ENCODE peak calls at places on chromosomes 4 and X, in six cellular contexts. One of them, this sample, is unnamed.

GRCh38 chrX:10989386-10989785 is 121.7 kb upstream of the HCCS start:
- DNase-seq in foreskin fibroblast: peak; percentile 12
- DNase-seq in stimulated activated naive CD8-positive, alpha-beta T cell treated with anti-CD3 and anti-CD28 coated beads, Interleukin-15, amount 100 ng/mL, for 72 hours: no peak
- DNase-seq in CD8-positive, alpha-beta memory T cell: no peak
- DNase-seq in stomach: no peak
- DNase-seq in stimulated activated CD4-positive, alpha-beta T cell treated with anti-CD3 and anti-CD28 coated beads, Interleukin-4, amount 100 ng/mL, for 48 hours: no peak
- DNase-seq in this sample: no peak

GRCh38 chr4:3864736-3865721 is 98.8 kb downstream of the ADRA2C start:
- DNase-seq in foreskin fibroblast: no peak
- DNase-seq in stimulated activated naive CD8-positive, alpha-beta T cell treated with anti-CD3 and anti-CD28 coated beads, Interleukin-15, amount 100 ng/mL, for 72 hours: no peak
- DNase-seq in CD8-positive, alpha-beta memory T cell: no peak
- DNase-seq in stomach: no peak
- DNase-seq in stimulated activated CD4-positive, alpha-beta T cell treated with anti-CD3 and anti-CD28 coated beads, Interleukin-4, amount 100 ng/mL, for 48 hours: no peak
- DNase-seq in this sample: no peak

GRCh38 chr4:101019313-101019712 is 328.0 kb downstream of the PPP3CA start:
- DNase-seq in foreskin fibroblast: no peak
- DNase-seq in stimulated activated naive CD8-positive, alpha-beta T cell treated with anti-CD3 and anti-CD28 coated beads, Interleukin-15, amount 100 ng/mL, for 72 hours: no peak
- DNase-seq in CD8-positive, alpha-beta memory T cell: no peak
- DNase-seq in stomach: no peak
- DNase-seq in stimulated activated CD4-positive, alpha-beta T cell treated with anti-CD3 and anti-CD28 coated beads, Interleukin-4, amount 100 ng/mL, for 48 hours: no peak
- DNase-seq in this sample: no peak

GRCh38 chr4:1174941-1175634 is 2.7 kb upstream of the SPON2 start:
- DNase-seq in foreskin fibroblast: no peak
- DNase-seq in stimulated activated naive CD8-positive, alpha-beta T cell treated with anti-CD3 and anti-CD28 coated beads, Interleukin-15, amount 100 ng/mL, for 72 hours: no peak
- DNase-seq in CD8-positive, alpha-beta memory T cell: no peak
- DNase-seq in stomach: no peak
- DNase-seq in stimulated activated CD4-positive, alpha-beta T cell treated with anti-CD3 and anti-CD28 coated beads, Interleukin-4, amount 100 ng/mL, for 48 hours: no peak
- DNase-seq in this sample: no peak

GRCh38 chr4:125702406-125702805 is 387.7 kb downstream of the FAT4 start:
- DNase-seq in foreskin fibroblast: peak; percentile 11
- DNase-seq in stimulated activated naive CD8-positive, alpha-beta T cell treated with anti-CD3 and anti-CD28 coated beads, Interleukin-15, amount 100 ng/mL, for 72 hours: no peak
- DNase-seq in CD8-positive, alpha-beta memory T cell: no peak
- DNase-seq in stomach: no peak
- DNase-seq in stimulated activated CD4-positive, alpha-beta T cell treated with anti-CD3 and anti-CD28 coated beads, Interleukin-4, amount 100 ng/mL, for 48 hours: no peak
- DNase-seq in this sample: no peak

GRCh38 chr4:85520765-85521749 is 46.1 kb downstream of the ARHGAP24 start:
- DNase-seq in foreskin fibroblast: no peak
- DNase-seq in stimulated activated naive CD8-positive, alpha-beta T cell treated with anti-CD3 and anti-CD28 coated beads, Interleukin-15, amount 100 ng/mL, for 72 hours: no peak
- DNase-seq in CD8-positive, alpha-beta memory T cell: no peak
- DNase-seq in stomach: no peak
- DNase-seq in stimulated activated CD4-positive, alpha-beta T cell treated with anti-CD3 and anti-CD28 coated beads, Interleukin-4, amount 100 ng/mL, for 48 hours: no peak
- DNase-seq in this sample: no peak

GRCh38 chr4:7160951-7161440 is 31.3 kb upstream of the SORCS2 start:
- DNase-seq in foreskin fibroblast: no peak
- DNase-seq in stimulated activated naive CD8-positive, alpha-beta T cell treated with anti-CD3 and anti-CD28 coated beads, Interleukin-15, amount 100 ng/mL, for 72 hours: no peak
- DNase-seq in CD8-positive, alpha-beta memory T cell: no peak
- DNase-seq in stomach: no peak
- DNase-seq in stimulated activated CD4-positive, alpha-beta T cell treated with anti-CD3 and anti-CD28 coated beads, Interleukin-4, amount 100 ng/mL, for 48 hours: no peak
- DNase-seq in this sample: no peak

GRCh38 chrX:413322-414201 is 26.9 kb upstream of the PPP2R3B start:
- DNase-seq in foreskin fibroblast: peak; percentile 56
- DNase-seq in stimulated activated naive CD8-positive, alpha-beta T cell treated with anti-CD3 and anti-CD28 coated beads, Interleukin-15, amount 100 ng/mL, for 72 hours: no peak
- DNase-seq in CD8-positive, alpha-beta memory T cell: no peak
- DNase-seq in stomach: no peak
- DNase-seq in stimulated activated CD4-positive, alpha-beta T cell treated with anti-CD3 and anti-CD28 coated beads, Interleukin-4, amount 100 ng/mL, for 48 hours: no peak
- DNase-seq in this sample: no peak

GRCh38 chr4:80619070-80619674 is 283.6 kb downstream of the CFAP299 start:
- DNase-seq in foreskin fibroblast: no peak
- DNase-seq in stimulated activated naive CD8-positive, alpha-beta T cell treated with anti-CD3 and anti-CD28 coated beads, Interleukin-15, amount 100 ng/mL, for 72 hours: no peak
- DNase-seq in CD8-positive, alpha-beta memory T cell: no peak
- DNase-seq in stomach: no peak
- DNase-seq in stimulated activated CD4-positive, alpha-beta T cell treated with anti-CD3 and anti-CD28 coated beads, Interleukin-4, amount 100 ng/mL, for 48 hours: no peak
- DNase-seq in this sample: no peak

GRCh38 chr4:141391293-141391692 is 170.6 kb downstream of the ZNF330 start:
- DNase-seq in foreskin fibroblast: peak; percentile 69
- DNase-seq in stimulated activated naive CD8-positive, alpha-beta T cell treated with anti-CD3 and anti-CD28 coated beads, Interleukin-15, amount 100 ng/mL, for 72 hours: no peak
- DNase-seq in CD8-positive, alpha-beta memory T cell: no peak
- DNase-seq in stomach: no peak
- DNase-seq in stimulated activated CD4-positive, alpha-beta T cell treated with anti-CD3 and anti-CD28 coated beads, Interleukin-4, amount 100 ng/mL, for 48 hours: no peak
- DNase-seq in this sample: no peak

GRCh38 chr4:73674451-73674919 is 54.2 kb upstream of the RASSF6 start:
- DNase-seq in foreskin fibroblast: peak; percentile 80
- DNase-seq in stimulated activated naive CD8-positive, alpha-beta T cell treated with anti-CD3 and anti-CD28 coated beads, Interleukin-15, amount 100 ng/mL, for 72 hours: no peak
- DNase-seq in CD8-positive, alpha-beta memory T cell: no peak
- DNase-seq in stomach: no peak
- DNase-seq in stimulated activated CD4-positive, alpha-beta T cell treated with anti-CD3 and anti-CD28 coated beads, Interleukin-4, amount 100 ng/mL, for 48 hours: no peak
- DNase-seq in this sample: no peak

GRCh38 chrX:109793191-109793590 is 60.1 kb upstream of the ACSL4 start:
- DNase-seq in foreskin fibroblast: no peak
- DNase-seq in stimulated activated naive CD8-positive, alpha-beta T cell treated with anti-CD3 and anti-CD28 coated beads, Interleukin-15, amount 100 ng/mL, for 72 hours: no peak
- DNase-seq in CD8-positive, alpha-beta memory T cell: no peak
- DNase-seq in stomach: no peak
- DNase-seq in stimulated activated CD4-positive, alpha-beta T cell treated with anti-CD3 and anti-CD28 coated beads, Interleukin-4, amount 100 ng/mL, for 48 hours: no peak
- DNase-seq in this sample: no peak

GRCh38 chr4:20043992-20044391 is 207.7 kb upstream of the SLIT2 start:
- DNase-seq in foreskin fibroblast: peak; percentile 41
- DNase-seq in stimulated activated naive CD8-positive, alpha-beta T cell treated with anti-CD3 and anti-CD28 coated beads, Interleukin-15, amount 100 ng/mL, for 72 hours: no peak
- DNase-seq in CD8-positive, alpha-beta memory T cell: no peak
- DNase-seq in stomach: no peak
- DNase-seq in stimulated activated CD4-positive, alpha-beta T cell treated with anti-CD3 and anti-CD28 coated beads, Interleukin-4, amount 100 ng/mL, for 48 hours: no peak
- DNase-seq in this sample: no peak

GRCh38 chr4:522438-522837 is 23.4 kb downstream of the PIGG start:
- DNase-seq in foreskin fibroblast: no peak
- DNase-seq in stimulated activated naive CD8-positive, alpha-beta T cell treated with anti-CD3 and anti-CD28 coated beads, Interleukin-15, amount 100 ng/mL, for 72 hours: no peak
- DNase-seq in CD8-positive, alpha-beta memory T cell: no peak
- DNase-seq in stomach: no peak
- DNase-seq in stimulated activated CD4-positive, alpha-beta T cell treated with anti-CD3 and anti-CD28 coated beads, Interleukin-4, amount 100 ng/mL, for 48 hours: no peak
- DNase-seq in this sample: no peak

GRCh38 chr4:136036744-136037143 is 1495.5 kb downstream of the PCDH18 start:
- DNase-seq in foreskin fibroblast: peak; percentile 59
- DNase-seq in stimulated activated naive CD8-positive, alpha-beta T cell treated with anti-CD3 and anti-CD28 coated beads, Interleukin-15, amount 100 ng/mL, for 72 hours: no peak
- DNase-seq in CD8-positive, alpha-beta memory T cell: no peak
- DNase-seq in stomach: no peak
- DNase-seq in stimulated activated CD4-positive, alpha-beta T cell treated with anti-CD3 and anti-CD28 coated beads, Interleukin-4, amount 100 ng/mL, for 48 hours: no peak
- DNase-seq in this sample: no peak

GRCh38 chr4:103482471-103482870 is 237.3 kb downstream of the TACR3 start:
- DNase-seq in foreskin fibroblast: no peak
- DNase-seq in stimulated activated naive CD8-positive, alpha-beta T cell treated with anti-CD3 and anti-CD28 coated beads, Interleukin-15, amount 100 ng/mL, for 72 hours: no peak
- DNase-seq in CD8-positive, alpha-beta memory T cell: no peak
- DNase-seq in stomach: no peak
- DNase-seq in stimulated activated CD4-positive, alpha-beta T cell treated with anti-CD3 and anti-CD28 coated beads, Interleukin-4, amount 100 ng/mL, for 48 hours: no peak
- DNase-seq in this sample: no peak

GRCh38 chr4:21749936-21750335 is 198.6 kb downstream of the KCNIP4 start:
- DNase-seq in foreskin fibroblast: no peak
- DNase-seq in stimulated activated naive CD8-positive, alpha-beta T cell treated with anti-CD3 and anti-CD28 coated beads, Interleukin-15, amount 100 ng/mL, for 72 hours: no peak
- DNase-seq in CD8-positive, alpha-beta memory T cell: no peak
- DNase-seq in stomach: no peak
- DNase-seq in stimulated activated CD4-positive, alpha-beta T cell treated with anti-CD3 and anti-CD28 coated beads, Interleukin-4, amount 100 ng/mL, for 48 hours: no peak
- DNase-seq in this sample: no peak

GRCh38 chr4:116015062-116015461 is 901.6 kb upstream of the NDST4 start:
- DNase-seq in foreskin fibroblast: no peak
- DNase-seq in stimulated activated naive CD8-positive, alpha-beta T cell treated with anti-CD3 and anti-CD28 coated beads, Interleukin-15, amount 100 ng/mL, for 72 hours: no peak
- DNase-seq in CD8-positive, alpha-beta memory T cell: no peak
- DNase-seq in stomach: no peak
- DNase-seq in stimulated activated CD4-positive, alpha-beta T cell treated with anti-CD3 and anti-CD28 coated beads, Interleukin-4, amount 100 ng/mL, for 48 hours: no peak
- DNase-seq in this sample: no peak

GRCh38 chrX:13147758-13148157 is 103.3 kb upstream of the FAM9C start:
- DNase-seq in foreskin fibroblast: no peak
- DNase-seq in stimulated activated naive CD8-positive, alpha-beta T cell treated with anti-CD3 and anti-CD28 coated beads, Interleukin-15, amount 100 ng/mL, for 72 hours: no peak
- DNase-seq in CD8-positive, alpha-beta memory T cell: no peak
- DNase-seq in stomach: no peak
- DNase-seq in stimulated activated CD4-positive, alpha-beta T cell treated with anti-CD3 and anti-CD28 coated beads, Interleukin-4, amount 100 ng/mL, for 48 hours: no peak
- DNase-seq in this sample: no peak

GRCh38 chr4:174358823-174359222 is 75.1 kb downstream of the CEP44 start:
- DNase-seq in foreskin fibroblast: peak; percentile 80
- DNase-seq in stimulated activated naive CD8-positive, alpha-beta T cell treated with anti-CD3 and anti-CD28 coated beads, Interleukin-15, amount 100 ng/mL, for 72 hours: peak; percentile 12
- DNase-seq in CD8-positive, alpha-beta memory T cell: no peak
- DNase-seq in stomach: no peak
- DNase-seq in stimulated activated CD4-positive, alpha-beta T cell treated with anti-CD3 and anti-CD28 coated beads, Interleukin-4, amount 100 ng/mL, for 48 hours: no peak
- DNase-seq in this sample: no peak

GRCh38 chrX:13464599-13465275 is 104.7 kb upstream of the EGFL6 start:
- DNase-seq in foreskin fibroblast: no peak
- DNase-seq in stimulated activated naive CD8-positive, alpha-beta T cell treated with anti-CD3 and anti-CD28 coated beads, Interleukin-15, amount 100 ng/mL, for 72 hours: no peak
- DNase-seq in CD8-positive, alpha-beta memory T cell: no peak
- DNase-seq in stomach: no peak
- DNase-seq in stimulated activated CD4-positive, alpha-beta T cell treated with anti-CD3 and anti-CD28 coated beads, Interleukin-4, amount 100 ng/mL, for 48 hours: no peak
- DNase-seq in this sample: no peak

GRCh38 chrX:106484233-106484632 is 127.5 kb upstream of the RADX start:
- DNase-seq in foreskin fibroblast: no peak
- DNase-seq in stimulated activated naive CD8-positive, alpha-beta T cell treated with anti-CD3 and anti-CD28 coated beads, Interleukin-15, amount 100 ng/mL, for 72 hours: peak; percentile 10
- DNase-seq in CD8-positive, alpha-beta memory T cell: no peak
- DNase-seq in stomach: no peak
- DNase-seq in stimulated activated CD4-positive, alpha-beta T cell treated with anti-CD3 and anti-CD28 coated beads, Interleukin-4, amount 100 ng/mL, for 48 hours: peak; percentile 1
- DNase-seq in this sample: no peak

GRCh38 chr4:79174855-79175254 is 151.0 kb downstream of the NAA11 start:
- DNase-seq in foreskin fibroblast: no peak
- DNase-seq in stimulated activated naive CD8-positive, alpha-beta T cell treated with anti-CD3 and anti-CD28 coated beads, Interleukin-15, amount 100 ng/mL, for 72 hours: no peak
- DNase-seq in CD8-positive, alpha-beta memory T cell: no peak
- DNase-seq in stomach: no peak
- DNase-seq in stimulated activated CD4-positive, alpha-beta T cell treated with anti-CD3 and anti-CD28 coated beads, Interleukin-4, amount 100 ng/mL, for 48 hours: no peak
- DNase-seq in this sample: no peak

GRCh38 chr4:140806175-140806574 is 50.0 kb upstream of the TBC1D9 start:
- DNase-seq in foreskin fibroblast: no peak
- DNase-seq in stimulated activated naive CD8-positive, alpha-beta T cell treated with anti-CD3 and anti-CD28 coated beads, Interleukin-15, amount 100 ng/mL, for 72 hours: no peak
- DNase-seq in CD8-positive, alpha-beta memory T cell: no peak
- DNase-seq in stomach: no peak
- DNase-seq in stimulated activated CD4-positive, alpha-beta T cell treated with anti-CD3 and anti-CD28 coated beads, Interleukin-4, amount 100 ng/mL, for 48 hours: no peak
- DNase-seq in this sample: no peak

GRCh38 chr4:110742148-110742547 is 119.3 kb upstream of the PITX2 start:
- DNase-seq in foreskin fibroblast: peak; percentile 20
- DNase-seq in stimulated activated naive CD8-positive, alpha-beta T cell treated with anti-CD3 and anti-CD28 coated beads, Interleukin-15, amount 100 ng/mL, for 72 hours: no peak
- DNase-seq in CD8-positive, alpha-beta memory T cell: no peak
- DNase-seq in stomach: no peak
- DNase-seq in stimulated activated CD4-positive, alpha-beta T cell treated with anti-CD3 and anti-CD28 coated beads, Interleukin-4, amount 100 ng/mL, for 48 hours: no peak
- DNase-seq in this sample: no peak

GRCh38 chr4:88439161-88439760 is 17.7 kb upstream of the HERC5 start:
- DNase-seq in foreskin fibroblast: peak; percentile 17
- DNase-seq in stimulated activated naive CD8-positive, alpha-beta T cell treated with anti-CD3 and anti-CD28 coated beads, Interleukin-15, amount 100 ng/mL, for 72 hours: no peak
- DNase-seq in CD8-positive, alpha-beta memory T cell: no peak
- DNase-seq in stomach: no peak
- DNase-seq in stimulated activated CD4-positive, alpha-beta T cell treated with anti-CD3 and anti-CD28 coated beads, Interleukin-4, amount 100 ng/mL, for 48 hours: no peak
- DNase-seq in this sample: no peak

GRCh38 chr4:112523008-112523440 is 7.0 kb upstream of the NEUROG2 start:
- DNase-seq in foreskin fibroblast: peak; percentile 73
- DNase-seq in stimulated activated naive CD8-positive, alpha-beta T cell treated with anti-CD3 and anti-CD28 coated beads, Interleukin-15, amount 100 ng/mL, for 72 hours: peak; percentile 60
- DNase-seq in CD8-positive, alpha-beta memory T cell: peak; percentile 41
- DNase-seq in stomach: no peak
- DNase-seq in stimulated activated CD4-positive, alpha-beta T cell treated with anti-CD3 and anti-CD28 coated beads, Interleukin-4, amount 100 ng/mL, for 48 hours: no peak
- DNase-seq in this sample: peak; percentile 31

GRCh38 chr4:119647558-119647957 is 19.0 kb upstream of the PDE5A start:
- DNase-seq in foreskin fibroblast: peak; percentile 73
- DNase-seq in stimulated activated naive CD8-positive, alpha-beta T cell treated with anti-CD3 and anti-CD28 coated beads, Interleukin-15, amount 100 ng/mL, for 72 hours: no peak
- DNase-seq in CD8-positive, alpha-beta memory T cell: no peak
- DNase-seq in stomach: no peak
- DNase-seq in stimulated activated CD4-positive, alpha-beta T cell treated with anti-CD3 and anti-CD28 coated beads, Interleukin-4, amount 100 ng/mL, for 48 hours: no peak
- DNase-seq in this sample: no peak

GRCh38 chr4:2101346-2102044 is 42.4 kb downstream of the NAT8L start:
- DNase-seq in foreskin fibroblast: peak; percentile 76
- DNase-seq in stimulated activated naive CD8-positive, alpha-beta T cell treated with anti-CD3 and anti-CD28 coated beads, Interleukin-15, amount 100 ng/mL, for 72 hours: no peak
- DNase-seq in CD8-positive, alpha-beta memory T cell: no peak
- DNase-seq in stomach: no peak
- DNase-seq in stimulated activated CD4-positive, alpha-beta T cell treated with anti-CD3 and anti-CD28 coated beads, Interleukin-4, amount 100 ng/mL, for 48 hours: no peak
- DNase-seq in this sample: no peak

GRCh38 chrX:4175221-4175620 is 461.8 kb upstream of the PRKX start:
- DNase-seq in foreskin fibroblast: no peak
- DNase-seq in stimulated activated naive CD8-positive, alpha-beta T cell treated with anti-CD3 and anti-CD28 coated beads, Interleukin-15, amount 100 ng/mL, for 72 hours: no peak
- DNase-seq in CD8-positive, alpha-beta memory T cell: no peak
- DNase-seq in stomach: no peak
- DNase-seq in stimulated activated CD4-positive, alpha-beta T cell treated with anti-CD3 and anti-CD28 coated beads, Interleukin-4, amount 100 ng/mL, for 48 hours: no peak
- DNase-seq in this sample: no peak

GRCh38 chr4:123409301-123409700 is 12.7 kb downstream of the SPRY1 start:
- DNase-seq in foreskin fibroblast: peak; percentile 61
- DNase-seq in stimulated activated naive CD8-positive, alpha-beta T cell treated with anti-CD3 and anti-CD28 coated beads, Interleukin-15, amount 100 ng/mL, for 72 hours: no peak
- DNase-seq in CD8-positive, alpha-beta memory T cell: no peak
- DNase-seq in stomach: no peak
- DNase-seq in stimulated activated CD4-positive, alpha-beta T cell treated with anti-CD3 and anti-CD28 coated beads, Interleukin-4, amount 100 ng/mL, for 48 hours: no peak
- DNase-seq in this sample: no peak

GRCh38 chr4:637536-637935 is 12.2 kb downstream of the PDE6B start:
- DNase-seq in foreskin fibroblast: no peak
- DNase-seq in stimulated activated naive CD8-positive, alpha-beta T cell treated with anti-CD3 and anti-CD28 coated beads, Interleukin-15, amount 100 ng/mL, for 72 hours: no peak
- DNase-seq in CD8-positive, alpha-beta memory T cell: no peak
- DNase-seq in stomach: no peak
- DNase-seq in stimulated activated CD4-positive, alpha-beta T cell treated with anti-CD3 and anti-CD28 coated beads, Interleukin-4, amount 100 ng/mL, for 48 hours: no peak
- DNase-seq in this sample: no peak

GRCh38 chr4:55635760-55636621 is at the start of gene NMU:
- DNase-seq in foreskin fibroblast: peak; percentile 46
- DNase-seq in stimulated activated naive CD8-positive, alpha-beta T cell treated with anti-CD3 and anti-CD28 coated beads, Interleukin-15, amount 100 ng/mL, for 72 hours: peak; percentile 52
- DNase-seq in CD8-positive, alpha-beta memory T cell: no peak
- DNase-seq in stomach: peak; percentile 61
- DNase-seq in stimulated activated CD4-positive, alpha-beta T cell treated with anti-CD3 and anti-CD28 coated beads, Interleukin-4, amount 100 ng/mL, for 48 hours: peak; percentile 28
- DNase-seq in this sample: peak; percentile 54

GRCh38 chr4:165210566-165210965 is 3.2 kb downstream of the KLHL2 start:
- DNase-seq in foreskin fibroblast: no peak
- DNase-seq in stimulated activated naive CD8-positive, alpha-beta T cell treated with anti-CD3 and anti-CD28 coated beads, Interleukin-15, amount 100 ng/mL, for 72 hours: no peak
- DNase-seq in CD8-positive, alpha-beta memory T cell: no peak
- DNase-seq in stomach: no peak
- DNase-seq in stimulated activated CD4-positive, alpha-beta T cell treated with anti-CD3 and anti-CD28 coated beads, Interleukin-4, amount 100 ng/mL, for 48 hours: no peak
- DNase-seq in this sample: no peak

GRCh38 chr4:38002451-38003071 is 42.4 kb downstream of the PTTG2 start:
- DNase-seq in foreskin fibroblast: peak; percentile 31
- DNase-seq in stimulated activated naive CD8-positive, alpha-beta T cell treated with anti-CD3 and anti-CD28 coated beads, Interleukin-15, amount 100 ng/mL, for 72 hours: no peak
- DNase-seq in CD8-positive, alpha-beta memory T cell: no peak
- DNase-seq in stomach: no peak
- DNase-seq in stimulated activated CD4-positive, alpha-beta T cell treated with anti-CD3 and anti-CD28 coated beads, Interleukin-4, amount 100 ng/mL, for 48 hours: no peak
- DNase-seq in this sample: no peak

GRCh38 chr4:5685296-5685695 is 23.1 kb downstream of the EVC2 start:
- DNase-seq in foreskin fibroblast: no peak
- DNase-seq in stimulated activated naive CD8-positive, alpha-beta T cell treated with anti-CD3 and anti-CD28 coated beads, Interleukin-15, amount 100 ng/mL, for 72 hours: no peak
- DNase-seq in CD8-positive, alpha-beta memory T cell: no peak
- DNase-seq in stomach: no peak
- DNase-seq in stimulated activated CD4-positive, alpha-beta T cell treated with anti-CD3 and anti-CD28 coated beads, Interleukin-4, amount 100 ng/mL, for 48 hours: no peak
- DNase-seq in this sample: no peak